ENCODE peak calls at places on chromosome 2, in six cellular contexts. B is Peyer's patch, H is sigmoid colon, Y is left lung, V is fibroblast of pulmonary artery, M is osteoblast. A is an unnamed sample.

GRCh38 chr2:24231461-24231881 is 56.6 kb downstream of the FAM228A start:
- DNase-seq in Y (no peak), H (no peak), V (peak; percentile 33), B (no peak), M (peak; percentile 72), A (no peak)

GRCh38 chr2:85501244-85501643 is 37.7 kb upstream of the MAT2A start:
- DNase-seq in Y (no peak), B (no peak), V (peak; percentile 29), H (no peak), M (no peak), A (no peak)

GRCh38 chr2:218733615-218734021 is 23.0 kb downstream of the TTLL4 start:
- DNase-seq in B (peak; percentile 16), M (no peak), V (peak; percentile 96), H (peak; percentile 73), Y (peak; percentile 84), A (peak; percentile 85)

GRCh38 chr2:148554459-148555247 is 89.9 kb upstream of the EPC2 start:
- DNase-seq in B (no peak), M (no peak), V (no peak), Y (no peak), H (no peak), A (peak; percentile 13)

GRCh38 chr2:217859926-217860325 is 142.9 kb downstream of the TNS1 start:
- DNase-seq in H (peak; percentile 66), V (no peak), Y (no peak), M (no peak), B (no peak), A (no peak)

GRCh38 chr2:23624378-23624777 is 239.4 kb downstream of the KLHL29 start:
- DNase-seq in M (peak; percentile 63), B (no peak), Y (no peak), H (peak; percentile 30), V (peak; percentile 12), A (no peak)

GRCh38 chr2:64654063-64654811 is 524 bp upstream of the SERTAD2 start:
- DNase-seq in B (peak; percentile 43), V (peak; percentile 86), M (peak; percentile 74), H (peak; percentile 92), Y (peak; percentile 83), A (peak; percentile 93)

GRCh38 chr2:236680461-236680860 is 110.8 kb downstream of the ACKR3 start:
- DNase-seq in Y (no peak), H (no peak), M (no peak), V (no peak), B (no peak), A (no peak)

GRCh38 chr2:173571021-173571821 is 216.5 kb downstream of the CDCA7 start:
- DNase-seq in Y (no peak), M (no peak), V (peak; percentile 57), H (no peak), B (no peak), A (peak; percentile 34)

GRCh38 chr2:233980955-233981555 is 63.9 kb downstream of the TRPM8 start:
- DNase-seq in B (no peak), Y (no peak), H (no peak), V (no peak), M (no peak), A (no peak)

GRCh38 chr2:43524180-43524965 is 71.5 kb downstream of the THADA start:
- DNase-seq in M (no peak), B (no peak), H (peak; percentile 72), V (no peak), Y (no peak), A (peak; percentile 4)

GRCh38 chr2:173119069-173119807 is 43.6 kb downstream of the MAP3K20 start:
- DNase-seq in B (no peak), Y (no peak), H (peak; percentile 86), V (no peak), M (no peak), A (peak; percentile 66)

GRCh38 chr2:157492189-157492773 is 48.4 kb upstream of the CYTIP start:
- DNase-seq in M (peak; percentile 52), V (peak; percentile 73), H (peak; percentile 67), B (peak; percentile 70), Y (peak; percentile 61), A (peak; percentile 65)

GRCh38 chr2:162198239-162198638 is 45.0 kb downstream of the FAP start:
- DNase-seq in B (no peak), V (peak; percentile 25), Y (no peak), H (no peak), M (no peak), A (no peak)

GRCh38 chr2:16123881-16124780 is 183.8 kb downstream of the MYCN start:
- DNase-seq in B (no peak), H (no peak), V (no peak), Y (no peak), M (no peak), A (no peak)

GRCh38 chr2:237122214-237122666 is 36.6 kb downstream of the COPS8 start:
- DNase-seq in B (no peak), H (peak; percentile 87), Y (peak; percentile 79), M (peak; percentile 81), V (peak; percentile 84), A (peak; percentile 87)

GRCh38 chr2:188193230-188193629 is 98.4 kb upstream of the GULP1 start:
- DNase-seq in M (no peak), H (no peak), Y (no peak), B (no peak), V (no peak), A (no peak)

GRCh38 chr2:214005337-214005736 is 405.5 kb upstream of the VWC2L start:
- DNase-seq in Y (no peak), M (no peak), V (peak; percentile 42), H (no peak), B (no peak), A (no peak)

GRCh38 chr2:96136123-96136720 is 2.1 kb downstream of the ASTL start:
- DNase-seq in V (no peak), B (no peak), M (peak; percentile 29), H (no peak), Y (no peak), A (no peak)

GRCh38 chr2:25197336-25198208 is 29.2 kb upstream of the POMC start:
- DNase-seq in H (no peak), M (peak; percentile 89), Y (no peak), V (peak; percentile 10), B (no peak), A (peak; percentile 38)

GRCh38 chr2:222959358-222959757 is 92.6 kb upstream of the KCNE4 start:
- DNase-seq in H (no peak), Y (no peak), V (peak; percentile 82), M (peak; percentile 65), B (no peak), A (peak; percentile 94)

GRCh38 chr2:201821080-201821479 is 14.7 kb downstream of the CDK15 start:
- DNase-seq in B (no peak), V (no peak), M (no peak), Y (no peak), H (no peak), A (no peak)

GRCh38 chr2:144339048-144339447 is 180.9 kb downstream of the ZEB2 start:
- DNase-seq in V (no peak), M (no peak), H (no peak), B (no peak), Y (no peak), A (no peak)

GRCh38 chr2:20666364-20667150 is at the start of gene GDF7:
- DNase-seq in B (peak; percentile 61), V (no peak), H (no peak), Y (no peak), M (peak; percentile 89), A (no peak)

DNA sequence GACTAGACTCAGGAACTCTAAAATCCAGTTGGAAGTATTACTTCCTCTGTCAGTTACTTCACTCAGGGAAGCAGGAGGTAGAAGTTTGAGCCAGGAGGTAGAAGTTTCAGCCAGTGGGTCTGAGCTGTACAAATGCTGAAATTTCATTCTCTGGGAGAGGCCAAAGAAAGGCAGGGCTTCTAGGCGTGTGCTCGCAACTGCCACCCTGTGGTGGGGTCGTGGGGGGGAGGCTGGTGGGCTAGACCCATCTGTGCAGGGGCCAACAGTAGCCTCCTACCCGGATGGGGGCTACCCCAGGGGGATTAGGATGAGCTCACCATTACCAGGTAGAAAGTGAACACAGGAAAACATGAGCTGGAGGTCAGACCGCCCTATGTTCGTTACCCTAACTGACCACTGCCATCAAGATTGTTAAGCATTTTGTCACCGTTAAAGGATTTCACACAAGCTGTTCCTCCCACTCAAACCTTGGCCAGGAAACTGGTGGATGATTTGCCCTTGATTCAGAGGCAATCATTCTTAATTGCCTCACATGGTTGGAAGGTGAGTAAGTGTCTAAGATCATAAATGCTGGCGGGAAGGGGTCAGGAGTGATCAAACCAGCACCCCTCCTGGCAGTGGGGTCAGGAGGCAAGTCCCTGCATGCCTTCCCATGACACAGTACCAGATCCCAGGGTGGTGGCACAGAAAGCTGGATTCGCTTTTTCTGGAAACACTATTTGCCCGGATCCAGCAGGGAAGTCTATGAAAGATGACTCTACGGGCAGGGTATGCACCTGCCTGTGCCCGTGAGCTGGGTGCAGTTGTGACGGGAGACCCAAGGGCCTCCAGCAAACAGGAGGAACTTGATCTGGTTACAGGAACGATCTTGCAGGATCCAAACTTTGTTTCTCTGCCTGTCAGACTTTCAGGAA is 5.2 kb upstream of the FHL2 start:
- DNase-seq in H (no peak), V (peak; percentile 72), Y (no peak), B (no peak), M (peak; percentile 94), A (peak; percentile 96)
- TF ChIP-seq CTCF in H (no peak), V (peak; percentile 47), Y (no peak), B (no peak), M (peak; percentile 57), A (peak; percentile 57)

GRCh38 chr2:159714586-159714930 is 2.3 kb downstream of the MARCHF7 start:
- DNase-seq in B (no peak), M (no peak), H (no peak), V (no peak), Y (no peak), A (no peak)
- H3K4me3 ChIP-seq in B (no peak overlapping the region), M (peak overlapping the region; percentile 99), H (no peak overlapping the region), V (peak overlapping the region; percentile 93), Y (no peak overlapping the region), A (peak overlapping the region; percentile 95)

DNA sequence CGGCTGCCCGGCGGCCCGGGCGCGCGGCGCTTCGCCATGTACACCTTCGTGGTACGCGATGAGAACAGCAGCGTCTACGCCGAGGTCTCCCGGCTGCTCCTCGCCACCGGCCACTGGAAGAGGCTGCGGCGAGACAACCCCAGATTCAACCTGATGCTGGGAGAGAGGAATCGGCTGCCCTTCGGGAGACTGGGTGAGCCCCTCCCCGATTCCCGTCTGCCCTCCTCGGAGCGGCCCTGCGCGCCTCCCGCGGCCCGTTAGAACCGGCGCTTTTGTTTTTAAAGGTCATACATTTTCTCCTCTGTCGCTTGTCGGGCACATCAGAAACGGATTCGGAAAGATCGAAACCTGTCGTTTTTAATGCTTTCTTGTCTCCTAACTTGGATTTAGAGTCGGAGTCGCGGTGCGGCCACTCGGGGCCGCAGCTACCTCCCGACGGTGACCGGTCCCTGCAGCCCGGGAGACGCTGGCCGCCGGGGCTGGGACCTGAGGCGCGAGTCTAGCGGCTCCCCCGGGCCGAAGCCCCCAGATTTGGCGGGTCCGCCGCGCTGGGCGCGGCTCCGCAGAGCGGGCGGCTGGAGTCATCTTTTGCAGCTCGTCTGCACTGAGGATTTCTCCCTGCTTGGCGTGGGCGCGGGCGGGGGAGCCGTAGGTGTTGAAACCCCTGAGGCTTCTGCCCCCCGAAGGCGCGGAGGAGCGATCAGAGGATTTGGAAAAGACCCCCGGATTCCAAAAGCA is 522 bp downstream of the TTL start:
- DNase-seq in M (peak; percentile 93), Y (peak; percentile 40), B (peak; percentile 31), H (peak; percentile 68), V (peak; percentile 48), A (peak; percentile 43)
- TF ChIP-seq CTCF in M (no peak), Y (no peak), B (no peak), H (no peak), V (no peak), A (no peak)

GRCh38 chr2:159249955-159250723 is 36.4 kb downstream of the WDSUB1 start:
- DNase-seq in Y (peak; percentile 65), H (peak; percentile 80), M (peak; percentile 91), B (no peak), V (peak; percentile 73), A (peak; percentile 94)
- H3K4me3 ChIP-seq in Y (no peak overlapping the region), H (no peak overlapping the region), M (no peak overlapping the region), B (no peak overlapping the region), V (no peak overlapping the region), A (no peak overlapping the region)

A was measured in AG10803.